ENCODE peak calls at places on chromosomes 6 and 20, in seven cellular contexts. V, E, W, S, M, I and F are unnamed samples.
A peak's percentile ranks its signal among the peaks of the same experiment; 100 is the strongest.

GRCh38 chr6:133610974-133611373 is 277.9 kb upstream of the TCF21 start:
- DNase-seq in V (no peak), E (no peak), W (no peak), S (no peak), M (no peak), I (no peak), F (no peak)

GRCh38 chr6:160069050-160069454 is 52.6 kb upstream of the SLC22A1 start:
- DNase-seq in V (no peak), E (no peak), W (no peak), S (peak; percentile 79), M (no peak), I (no peak), F (no peak)

GRCh38 chr20:38878798-38879197 is 47.4 kb upstream of the FAM83D start:
- DNase-seq in V (no peak), E (peak; percentile 39), W (no peak), S (no peak), M (peak; percentile 49), I (no peak), F (peak; percentile 35)

GRCh38 chr6:88880021-88880420 is 83.4 kb downstream of the RNGTT start:
- DNase-seq in V (no peak), E (no peak), W (no peak), S (no peak), M (no peak), I (no peak), F (no peak)

GRCh38 chr6:162313922-162314660 is 413.5 kb downstream of the PRKN start:
- DNase-seq in V (no peak), E (peak; percentile 1), W (no peak), S (no peak), M (no peak), I (no peak), F (no peak)

GRCh38 chr20:45011108-45011526 is 44.8 kb downstream of the STK4 start:
- DNase-seq in V (no peak), E (peak; percentile 72), W (peak; percentile 49), S (peak; percentile 25), M (peak; percentile 79), I (no peak), F (peak; percentile 89)

GRCh38 chr20:24350923-24351368 is 118.5 kb upstream of the SYNDIG1 start:
- DNase-seq in V (no peak), E (no peak), W (no peak), S (no peak), M (no peak), I (no peak), F (peak; percentile 43)

GRCh38 chr6:170532867-170533488 is 20.1 kb downstream of the PSMB1 start:
- DNase-seq in V (no peak), E (peak; percentile 25), W (no peak), S (no peak), M (no peak), I (no peak), F (no peak)

GRCh38 chr6:89122625-89123024 is 4.8 kb upstream of the SRSF12 start:
- DNase-seq in V (no peak), E (peak; percentile 53), W (no peak), S (peak; percentile 8), M (no peak), I (no peak), F (peak; percentile 71)

GRCh38 chr20:60201198-60201597 is 243.0 kb downstream of the CDH26 start:
- DNase-seq in V (no peak), E (no peak), W (no peak), S (no peak), M (no peak), I (no peak), F (no peak)

GRCh38 chr6:21748343-21749063 is 155.0 kb downstream of the SOX4 start:
- DNase-seq in V (no peak), E (peak; percentile 74), W (no peak), S (no peak), M (no peak), I (no peak), F (peak; percentile 55)

GRCh38 chr6:31479151-31479932 is 18.6 kb upstream of the MICB start:
- DNase-seq in V (no peak), E (no peak), W (no peak), S (no peak), M (no peak), I (no peak), F (no peak)

GRCh38 chr6:41439524-41440418 is 104.4 kb downstream of the NCR2 start:
- DNase-seq in V (no peak), E (no peak), W (no peak), S (peak; percentile 58), M (no peak), I (no peak), F (no peak)

GRCh38 chr6:57138026-57138425 is 34.1 kb upstream of the BAG2 start:
- DNase-seq in V (no peak), E (no peak), W (no peak), S (no peak), M (no peak), I (no peak), F (no peak)

GRCh38 chr6:109515781-109516409 is 32.9 kb upstream of the ZBTB24 start:
- DNase-seq in V (no peak), E (peak; percentile 15), W (no peak), S (no peak), M (no peak), I (no peak), F (no peak)

GRCh38 chr6:157281570-157281969 is 41.7 kb downstream of the TMEM242 start:
- DNase-seq in V (no peak), E (no peak), W (peak; percentile 61), S (no peak), M (no peak), I (no peak), F (no peak)

GRCh38 chr20:47360489-47361267 is 4.2 kb upstream of the ZMYND8 start:
- DNase-seq in V (no peak), E (peak; percentile 97), W (peak; percentile 78), S (no peak), M (peak; percentile 86), I (no peak), F (peak; percentile 81)

GRCh38 chr20:19423097-19423891 is 210.9 kb downstream of the SLC24A3 start:
- DNase-seq in V (no peak), E (no peak), W (no peak), S (no peak), M (no peak), I (no peak), F (no peak)

GRCh38 chr6:12528581-12529363 is 187.8 kb upstream of the PHACTR1 start:
- DNase-seq in V (no peak), E (no peak), W (no peak), S (no peak), M (no peak), I (no peak), F (no peak)

GRCh38 chr6:128600397-128600951 is 80.1 kb upstream of the PTPRK start:
- DNase-seq in V (no peak), E (peak; percentile 91), W (no peak), S (no peak), M (peak; percentile 77), I (no peak), F (peak; percentile 36)

GRCh38 chr20:24989162-24989561 is 3.4 kb downstream of the APMAP start:
- DNase-seq in V (no peak), E (peak; percentile 8), W (no peak), S (no peak), M (no peak), I (no peak), F (no peak)

GRCh38 chr6:33317418-33317667 is 201 bp downstream of the ZBTB22 start:
- DNase-seq in V (no peak), E (no peak), W (no peak), S (no peak), M (no peak), I (no peak), F (peak; percentile 84)

GRCh38 chr6:33699739-33700138 is 11.8 kb downstream of the UQCC2 start:
- DNase-seq in V (no peak), E (no peak), W (no peak), S (no peak), M (no peak), I (no peak), F (no peak)

GRCh38 chr6:169905041-169905807 is 153.8 kb downstream of the ERMARD start:
- DNase-seq in V (no peak), E (peak; percentile 75), W (peak; percentile 45), S (no peak), M (peak; percentile 32), I (no peak), F (peak; percentile 3)

GRCh38 chr6:136791296-136792065 is 796 bp downstream of the MAP3K5 start:
- DNase-seq in V (peak; percentile 18), E (peak; percentile 75), W (peak; percentile 76), S (peak; percentile 71), M (no peak), I (no peak), F (peak; percentile 85)

GRCh38 chr20:36482044-36482473 is 59.3 kb upstream of the MYL9 start:
- DNase-seq in V (no peak), E (no peak), W (peak; percentile 62), S (no peak), M (no peak), I (no peak), F (no peak)

GRCh38 chr6:141252828-141253608 is 879.7 kb upstream of the GJE1 start:
- DNase-seq in V (no peak), E (peak; percentile 18), W (no peak), S (no peak), M (no peak), I (no peak), F (peak; percentile 42)

GRCh38 chr6:52994031-52994788 is 874 bp downstream of the GSTA4 start:
- DNase-seq in V (no peak), E (peak; percentile 40), W (no peak), S (no peak), M (no peak), I (no peak), F (peak; percentile 64)

GRCh38 chr6:42441059-42441471 is 10.7 kb downstream of the TRERF1 start:
- DNase-seq in V (no peak), E (peak; percentile 85), W (no peak), S (no peak), M (no peak), I (no peak), F (peak; percentile 80)

GRCh38 chr6:167782698-167783517 is 43.8 kb upstream of the AFDN start:
- DNase-seq in V (no peak), E (no peak), W (no peak), S (no peak), M (no peak), I (no peak), F (no peak)

GRCh38 chr6:93416575-93417420 is 2.6 kb downstream of the EPHA7 start:
- DNase-seq in V (no peak), E (peak; percentile 17), W (no peak), S (no peak), M (no peak), I (no peak), F (no peak)

GRCh38 chr6:117444600-117444999 is 18.9 kb upstream of the ROS1 start:
- DNase-seq in V (no peak), E (peak; percentile 91), W (no peak), S (no peak), M (no peak), I (no peak), F (peak; percentile 85)

GRCh38 chr6:12386816-12387215 is 96.7 kb downstream of the EDN1 start:
- DNase-seq in V (no peak), E (peak; percentile 20), W (no peak), S (no peak), M (no peak), I (no peak), F (no peak)

GRCh38 chr20:61430228-61430624 is 178.2 kb downstream of the CDH4 start:
- DNase-seq in V (no peak), E (no peak), W (no peak), S (no peak), M (no peak), I (no peak), F (no peak)

GRCh38 chr6:106620931-106621672 is 8.2 kb downstream of the RTN4IP1 start:
- DNase-seq in V (no peak), E (peak; percentile 28), W (no peak), S (no peak), M (no peak), I (no peak), F (peak; percentile 22)

GRCh38 chr6:152301806-152302568 is 335.2 kb downstream of the SYNE1 start:
- DNase-seq in V (peak; percentile 70), E (peak; percentile 94), W (peak; percentile 76), S (peak; percentile 89), M (peak; percentile 76), I (peak; percentile 67), F (peak; percentile 94)

GRCh38 chr6:163347021-163347446 is 67.5 kb upstream of the QKI start:
- DNase-seq in V (no peak), E (peak; percentile 22), W (no peak), S (no peak), M (no peak), I (no peak), F (no peak)

GRCh38 chr6:158316022-158316421 is 3.8 kb downstream of the TULP4 start:
- DNase-seq in V (no peak), E (peak; percentile 58), W (no peak), S (no peak), M (no peak), I (no peak), F (no peak)